ENCODE peak calls at places on chromosomes 11 and 22, in nine cellular contexts. J, M, H, G, W, P, Z, K and L are unnamed samples.
A peak's percentile ranks its signal among the peaks of the same experiment; 100 is the strongest.

GRCh38 chr22:20647586-20648305 is 126.2 kb upstream of the SERPIND1 start:
- DNase-seq in W (peak; percentile 28), K (no peak), M (no peak), G (no peak), P (no peak), H (no peak), Z (no peak), J (no peak), L (no peak)

GRCh38 chr22:32991353-32992115 is 66.6 kb downstream of the SYN3 start:
- DNase-seq in G (peak; percentile 52), M (no peak), P (no peak), K (no peak), Z (no peak), H (no peak), W (peak; percentile 91), J (peak; percentile 59), L (peak; percentile 79)

GRCh38 chr22:50209893-50210292 is 9.1 kb downstream of the SELENOO start:
- DNase-seq in G (no peak), P (peak; percentile 78), W (no peak), K (peak; percentile 79), J (peak; percentile 79), H (peak; percentile 66), M (peak; percentile 72), Z (peak; percentile 69), L (peak; percentile 69)

GRCh38 chr11:14312736-14313438 is 46.1 kb downstream of the RRAS2 start:
- DNase-seq in P (no peak), G (no peak), H (peak; percentile 74), Z (no peak), K (no peak), W (no peak), J (no peak), M (no peak), L (no peak)

GRCh38 chr11:61571869-61572268 is 9.0 kb downstream of the SYT7 start:
- DNase-seq in G (no peak), H (no peak), J (no peak), K (no peak), W (no peak), M (no peak), P (no peak), Z (no peak), L (no peak)

GRCh38 chr22:49353185-49353584 is 474.5 kb downstream of the BRD1 start:
- DNase-seq in K (peak; percentile 20), H (no peak), Z (no peak), M (no peak), J (no peak), W (peak; percentile 17), G (no peak), P (no peak), L (no peak)

GRCh38 chr11:61949169-61950034 is 749 bp upstream of the BEST1 start:
- DNase-seq in H (no peak), W (peak; percentile 88), J (peak; percentile 91), M (peak; percentile 45), K (peak; percentile 84), G (peak; percentile 65), P (peak; percentile 71), Z (peak; percentile 45), L (peak; percentile 76)

GRCh38 chr11:61489833-61490585 is 18.5 kb upstream of the LRRC10B start:
- DNase-seq in P (no peak), W (no peak), K (peak; percentile 80), G (no peak), M (no peak), H (peak; percentile 25), J (peak; percentile 35), Z (no peak), L (no peak)

GRCh38 chr11:126968915-126969314 is 31.7 kb downstream of the KIRREL3 start:
- DNase-seq in W (no peak), M (no peak), K (peak; percentile 84), P (no peak), G (no peak), Z (no peak), J (no peak), H (no peak), L (no peak)

GRCh38 chr22:27863556-27863955 is 55.5 kb downstream of the PITPNB start:
- DNase-seq in J (no peak), W (no peak), Z (no peak), H (no peak), G (no peak), K (no peak), P (no peak), M (no peak), L (no peak)

GRCh38 chr11:119694334-119694733 is 34.7 kb downstream of the NECTIN1 start:
- DNase-seq in P (peak; percentile 47), J (no peak), W (no peak), G (no peak), H (no peak), K (no peak), Z (peak; percentile 75), M (no peak), L (no peak)

GRCh38 chr22:35317680-35318290 is 18.1 kb downstream of the TOM1 start:
- DNase-seq in K (no peak), P (no peak), W (peak; percentile 46), Z (peak; percentile 16), H (no peak), M (no peak), J (no peak), G (no peak), L (no peak)

GRCh38 chr22:37759281-37759680 is 48.5 kb upstream of the GCAT start:
- DNase-seq in H (no peak), J (no peak), P (no peak), Z (no peak), W (no peak), K (no peak), G (no peak), M (no peak), L (no peak)

GRCh38 chr22:45296628-45297297 is 12.0 kb downstream of the UPK3A start:
- DNase-seq in Z (no peak), K (no peak), G (no peak), M (peak; percentile 49), W (no peak), H (no peak), P (peak; percentile 35), J (no peak), L (no peak)

GRCh38 chr22:24827305-24827704 is 21.3 kb downstream of the SGSM1 start:
- DNase-seq in J (no peak), Z (peak; percentile 85), W (no peak), H (peak; percentile 1), K (no peak), P (no peak), M (no peak), G (no peak), L (no peak)

GRCh38 chr11:83299681-83300080 is 13.5 kb upstream of the CCDC90B start:
- DNase-seq in K (no peak), H (no peak), M (no peak), P (no peak), W (no peak), G (no peak), J (no peak), Z (no peak), L (no peak)

GRCh38 chr22:47996446-47996857 is 1234.0 kb downstream of the TBC1D22A start:
- DNase-seq in H (no peak), G (no peak), W (no peak), Z (peak; percentile 46), K (no peak), P (peak; percentile 95), J (no peak), M (no peak), L (no peak)

GRCh38 chr11:65434667-65435179 is 12.1 kb downstream of the NEAT1 start:
- DNase-seq in G (no peak), M (no peak), J (no peak), K (peak; percentile 10), P (no peak), H (no peak), W (no peak), Z (no peak), L (no peak)

GRCh38 chr22:39530692-39531331 is 1.7 kb downstream of the RPS19BP1 start:
- DNase-seq in W (no peak), H (peak; percentile 57), P (peak; percentile 79), M (peak; percentile 38), J (peak; percentile 67), Z (no peak), K (peak; percentile 74), G (no peak), L (no peak)
- TF ChIP-seq CTCF in W (no peak), H (peak; percentile 38), P (peak; percentile 65), M (no peak), J (peak; percentile 52), Z (no peak), K (peak; percentile 54), G (peak; percentile 22), L (no peak)

DNA sequence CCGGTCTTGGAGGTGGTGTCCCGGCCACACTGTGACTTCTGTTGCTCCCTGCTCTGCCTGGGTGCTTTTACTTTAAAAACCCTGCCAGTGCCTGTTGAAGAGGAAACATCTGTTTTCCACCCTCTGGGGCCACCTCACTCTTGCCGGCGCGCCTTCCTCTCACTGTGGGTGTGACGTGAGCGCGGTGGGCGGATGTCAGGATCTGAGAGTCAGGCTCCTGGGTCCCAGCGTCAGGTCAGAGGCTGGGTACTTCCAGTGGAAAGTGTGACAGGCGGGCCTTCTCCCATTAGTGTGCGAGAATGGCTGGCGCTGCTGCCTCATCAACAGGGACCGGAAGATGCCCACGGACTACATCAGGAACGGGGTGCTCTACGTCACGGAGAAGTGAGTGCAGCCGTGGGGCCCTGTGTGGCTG is 54.2 kb downstream of the GRAMD4 start:
- DNase-seq in Z (peak; percentile 63), W (peak; percentile 85), K (no peak), P (peak; percentile 86), G (peak; percentile 66), M (peak; percentile 95), H (no peak), J (no peak), L (peak; percentile 64)
- H3K4me1 ChIP-seq in Z (peaks cover 12% of the 10 kb centered on the region), W (peaks cover 22% of the 10 kb centered on the region), K (no peaks in the 10 kb centered on the region), P (peaks cover 39% of the 10 kb centered on the region), G (peaks cover 21% of the 10 kb centered on the region), M (peaks cover 32% of the 10 kb centered on the region), H (no peaks in the 10 kb centered on the region), J (peaks cover 3% of the 10 kb centered on the region), L (peaks cover 11% of the 10 kb centered on the region)

GRCh38 chr11:97269527-97269926 is 879.7 kb downstream of the JRKL start:
- DNase-seq in W (no peak), P (no peak), Z (no peak), K (no peak), H (peak; percentile 33), G (no peak), M (no peak), J (no peak), L (no peak)
- TF ChIP-seq CTCF in W (no peak), P (peak; percentile 41), Z (no peak), K (peak; percentile 81), H (peak; percentile 52), G (no peak), M (no peak), J (peak; percentile 59), L (peak; percentile 8)

GRCh38 chr11:68454767-68455166 is 5.8 kb upstream of the PPP6R3 start:
- DNase-seq in M (peak; percentile 15), K (peak; percentile 87), Z (no peak), H (no peak), J (no peak), P (no peak), G (no peak), W (peak; percentile 57), L (no peak)

GRCh38 chr11:68459886-68460740 is 439 bp upstream of the PPP6R3 start:
- DNase-seq in P (peak; percentile 98), G (peak; percentile 93), W (peak; percentile 98), Z (peak; percentile 97), K (peak; percentile 99), M (peak; percentile 97), H (peak; percentile 98), J (peak; percentile 99), L (peak; percentile 97)

GRCh38 chr11:68457214-68457897 is 3.2 kb upstream of the PPP6R3 start:
- DNase-seq in P (no peak), M (no peak), Z (no peak), W (no peak), K (no peak), H (no peak), G (no peak), J (no peak), L (no peak)

GRCh38 chr11:68457898-68458249 is 2.7 kb upstream of the PPP6R3 start:
- DNase-seq in H (no peak), W (peak; percentile 51), Z (peak; percentile 73), K (no peak), M (no peak), P (no peak), G (no peak), J (no peak), L (no peak)

GRCh38 chr11:68455485-68455884 is 5.1 kb upstream of the PPP6R3 start:
- DNase-seq in K (no peak), P (no peak), G (no peak), Z (no peak), J (no peak), H (no peak), M (no peak), W (peak; percentile 50), L (no peak)
- H3K4me1 ChIP-seq in K (no peaks in the 10 kb centered on the region), P (peaks cover 13% of the 10 kb centered on the region), G (peaks cover 5% of the 10 kb centered on the region), Z (peaks cover 22% of the 10 kb centered on the region), J (no peaks in the 10 kb centered on the region), H (no peaks in the 10 kb centered on the region), M (peaks cover 5% of the 10 kb centered on the region), W (peaks cover 3% of the 10 kb centered on the region), L (no peaks in the 10 kb centered on the region)